ENCODE peak calls at places on chromosome 7, in four cellular contexts. J is astrocyte of the cerebellum, K is heart left ventricle, M is astrocyte of the spinal cord. D is an unnamed sample.

GRCh38 chr7:36546331-36546730 is 156.7 kb downstream of the ANLN start:
- DNase-seq in J (no peak), K (no peak), M (no peak), D (no peak)

GRCh38 chr7:93945756-93946540 is 24.4 kb downstream of the GNG11 start:
- DNase-seq in J (no peak), K (no peak), M (peak), D (no peak)

GRCh38 chr7:16271990-16272665 is 149.2 kb downstream of the CRPPA start:
- DNase-seq in J (no peak), K (no peak), M (peak), D (peak)

GRCh38 chr7:6346581-6346980 is 74.2 kb upstream of the CYTH3 start:
- DNase-seq in J (no peak), K (no peak), M (no peak), D (no peak)

GRCh38 chr7:117048854-117049321 is 95.6 kb downstream of the ST7 start:
- DNase-seq in J (no peak), K (no peak), M (no peak), D (no peak)

GRCh38 chr7:109549461-109549860 is 979.8 kb downstream of the DNAJB9 start:
- DNase-seq in J (no peak), K (no peak), M (no peak), D (no peak)

GRCh38 chr7:326845-327304 is 36.9 kb downstream of the FOXL3 start:
- DNase-seq in J (no peak), K (no peak), M (no peak), D (no peak)

GRCh38 chr7:28999421-28999820 is 41.3 kb upstream of the TRIL start:
- DNase-seq in J (no peak), K (no peak), M (no peak), D (no peak)

GRCh38 chr7:33062023-33062781 is at the start of gene NT5C3A:
- DNase-seq in J (no peak), K (peak), M (peak), D (peak)

GRCh38 chr7:43808410-43808809 is 49.9 kb downstream of the BLVRA start:
- DNase-seq in J (no peak), K (no peak), M (no peak), D (no peak)

GRCh38 chr7:68904635-68905034 is 693.6 kb upstream of the AUTS2 start:
- DNase-seq in J (no peak), K (no peak), M (no peak), D (no peak)

GRCh38 chr7:128359939-128360338 is 1.6 kb downstream of the PRRT4 start:
- DNase-seq in J (no peak), K (no peak), M (no peak), D (no peak)

GRCh38 chr7:108135446-108136190 is 5.5 kb upstream of the LAMB4 start:
- DNase-seq in J (no peak), K (no peak), M (no peak), D (no peak)

GRCh38 chr7:52249741-52250140 is 785.7 kb upstream of the POM121L12 start:
- DNase-seq in J (no peak), K (no peak), M (no peak), D (no peak)

GRCh38 chr7:55538538-55538937 is 33.8 kb downstream of the VOPP1 start:
- DNase-seq in J (peak), K (no peak), M (peak), D (peak)

GRCh38 chr7:55535637-55536016 is 36.7 kb downstream of the VOPP1 start:
- DNase-seq in J (no peak), K (no peak), M (no peak), D (no peak)

GRCh38 chr7:55537458-55537825 is 34.9 kb downstream of the VOPP1 start:
- DNase-seq in J (no peak), K (no peak), M (no peak), D (no peak)

GRCh38 chr7:55534916-55535636 is 37.2 kb downstream of the VOPP1 start:
- DNase-seq in J (no peak), K (no peak), M (no peak), D (no peak)

DNA sequence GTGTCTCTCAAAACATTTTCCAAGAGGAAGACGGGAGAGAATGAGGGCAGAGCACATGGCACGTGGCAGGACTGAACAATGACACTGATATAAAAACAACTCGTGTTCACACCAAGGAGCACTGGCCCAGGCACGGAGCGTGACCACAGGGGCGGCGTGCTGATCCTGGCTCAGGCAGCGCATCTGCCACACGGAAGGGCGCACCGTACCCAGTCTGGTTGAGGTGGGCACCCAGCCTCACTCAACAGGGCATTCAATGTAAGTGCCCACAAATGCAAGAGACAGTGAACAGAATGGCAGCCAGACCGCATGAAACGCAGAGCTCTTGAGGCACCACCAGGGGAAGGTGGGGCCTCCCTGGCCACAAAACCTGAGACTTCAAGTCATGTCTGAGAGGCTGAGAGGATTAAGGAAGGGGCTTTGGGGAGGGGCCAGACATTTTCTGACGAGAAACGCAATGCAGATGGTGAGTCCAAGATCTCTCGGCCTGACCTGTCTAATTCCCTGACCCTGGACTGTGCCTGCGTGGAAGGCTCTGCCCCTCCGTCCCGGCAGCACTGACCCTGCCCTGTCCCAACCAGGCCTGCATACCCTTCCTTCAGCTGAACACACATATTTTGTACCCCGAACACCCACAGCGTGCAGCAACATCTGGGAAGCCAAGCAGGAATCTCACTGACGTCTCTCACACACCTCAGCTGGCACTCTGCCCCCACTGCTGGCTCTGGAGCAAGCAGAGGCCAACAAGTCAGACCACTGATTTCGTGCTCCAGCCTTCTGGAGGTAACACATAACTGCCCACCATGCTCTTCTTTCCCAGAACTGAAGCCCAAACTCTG is 35.5 kb downstream of the VOPP1 start:
- DNase-seq in J (no peak), K (no peak), M (no peak), D (no peak)
- TF ChIP-seq CTCF in J (no peak), K (no peak), M (no peak), D (peak)

DNA sequence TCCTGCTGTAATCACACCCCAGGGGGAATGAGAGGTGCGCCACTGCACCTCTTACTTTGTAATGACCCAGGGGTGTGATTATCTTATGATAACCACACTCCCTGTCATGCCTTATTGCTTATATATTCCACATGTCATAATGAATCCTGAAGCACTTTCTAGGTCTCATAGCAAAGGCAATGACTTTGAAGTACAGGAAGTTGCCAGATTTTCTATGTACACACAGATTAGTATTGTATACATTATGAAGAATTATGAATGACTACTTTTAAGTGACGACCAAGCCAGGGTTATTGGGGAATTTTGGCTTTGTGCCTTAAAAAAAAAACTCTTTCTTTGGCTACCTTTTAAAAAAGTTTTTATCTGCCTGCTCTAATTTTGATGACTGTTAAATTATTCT is 269.6 kb downstream of the MDFIC start:
- DNase-seq in J (no peak), K (no peak), M (no peak), D (no peak)
- TF ChIP-seq CTCF in J (no peak), K (no peak), M (no peak), D (no peak)

DNA sequence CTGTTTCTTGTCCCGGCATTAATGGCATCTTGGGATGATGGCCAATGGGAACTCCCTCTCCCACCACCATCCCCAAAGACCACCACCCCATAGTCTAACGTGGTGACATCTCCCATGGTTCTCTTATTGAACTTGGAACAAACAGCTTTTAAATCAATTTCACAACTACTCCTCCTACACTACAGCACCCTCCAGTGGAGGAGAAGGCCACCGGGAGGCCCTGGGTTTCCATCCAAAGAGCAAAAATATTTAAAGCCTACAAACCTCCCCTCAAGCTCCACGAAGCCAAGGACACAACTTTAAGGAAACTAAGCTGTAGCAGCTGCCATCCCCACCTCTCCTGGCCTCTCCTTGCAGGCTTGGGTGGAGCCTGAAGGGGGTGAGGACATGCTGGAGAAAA is 94.1 kb upstream of the LANCL2 start:
- DNase-seq in J (no peak), K (no peak), M (peak), D (no peak)
- TF ChIP-seq CTCF in J (peak), K (no peak), M (peak), D (peak)

GRCh38 chr7:70791341-70791740 is 340.6 kb upstream of the GALNT17 start:
- DNase-seq in J (no peak), K (no peak), M (no peak), D (no peak)
- TF ChIP-seq CTCF in J (no peak), K (no peak), M (no peak), D (no peak)

GRCh38 chr7:3922175-3922635 is 621.2 kb downstream of the SDK1 start:
- DNase-seq in J (peak), K (no peak), M (peak), D (peak)
- TF ChIP-seq CTCF in J (peak), K (no peak), M (peak), D (no peak)

GRCh38 chr7:27662490-27663205 is at the start of gene HIBADH:
- DNase-seq in J (peak), K (peak), M (peak), D (peak)
- TF ChIP-seq CTCF in J (peak), K (peak), M (no peak), D (peak)

GRCh38 chr7:1578513-1578912 is 8.7 kb upstream of the PSMG3 start:
- DNase-seq in J (no peak), K (no peak), M (no peak), D (no peak)
- TF ChIP-seq CTCF in J (no peak), K (no peak), M (no peak), D (no peak)

GRCh38 chr7:45197461-45197860 is 39.9 kb downstream of the RAMP3 start:
- DNase-seq in J (no peak), K (no peak), M (no peak), D (no peak)
- TF ChIP-seq CTCF in J (no peak), K (no peak), M (no peak), D (no peak)

GRCh38 chr7:100369105-100369504 is 4.2 kb upstream of the PILRA start:
- DNase-seq in J (no peak), K (peak), M (no peak), D (no peak)
- TF ChIP-seq CTCF in J (no peak), K (no peak), M (no peak), D (no peak)